ENCODE peak calls at places on chromosomes 1 and 21, in seven cellular contexts. One of them, this sample, is unnamed.

GRCh38 chr1:162359523-162360236 is 17.0 kb downstream of the SPATA46 start:
- DNase-seq in GM23338: no peak
- DNase-seq in GM23248: no peak
- DNase-seq in IMR-90: no peak
- DNase-seq in HCT116: no peak
- DNase-seq in psoas muscle: no peak
- DNase-seq in heart left ventricle: no peak
- DNase-seq in this sample: no peak

GRCh38 chr1:8239039-8239305 is 78.9 kb upstream of the SLC45A1 start:
- DNase-seq in GM23248: peak; percentile 61
- DNase-seq in IMR-90: peak; percentile 58
- DNase-seq in psoas muscle: peak; percentile 58
- DNase-seq in GM23338: peak; percentile 42
- DNase-seq in heart left ventricle: no peak
- DNase-seq in HCT116: peak; percentile 29
- DNase-seq in this sample: no peak

GRCh38 chr1:187408217-187409004 is 579.7 kb downstream of the PLA2G4A start:
- DNase-seq in psoas muscle: no peak
- DNase-seq in GM23338: no peak
- DNase-seq in GM23248: peak; percentile 13
- DNase-seq in heart left ventricle: no peak
- DNase-seq in HCT116: no peak
- DNase-seq in IMR-90: peak; percentile 37
- DNase-seq in this sample: no peak

GRCh38 chr1:112026018-112026417 is 36.5 kb upstream of the KCND3 start:
- DNase-seq in GM23248: peak; percentile 7
- DNase-seq in heart left ventricle: no peak
- DNase-seq in IMR-90: no peak
- DNase-seq in GM23338: no peak
- DNase-seq in HCT116: no peak
- DNase-seq in psoas muscle: no peak
- DNase-seq in this sample: no peak

GRCh38 chr1:81414417-81415087 is 386.2 kb upstream of the ADGRL2 start:
- DNase-seq in GM23248: peak; percentile 68
- DNase-seq in HCT116: peak; percentile 8
- DNase-seq in heart left ventricle: peak; percentile 80
- DNase-seq in psoas muscle: peak; percentile 75
- DNase-seq in GM23338: peak; percentile 83
- DNase-seq in IMR-90: peak; percentile 23
- DNase-seq in this sample: peak; percentile 91

GRCh38 chr1:1422465-1423244 is 1.6 kb upstream of the ANKRD65 start:
- DNase-seq in IMR-90: peak; percentile 50
- DNase-seq in GM23248: peak; percentile 13
- DNase-seq in HCT116: no peak
- DNase-seq in psoas muscle: no peak
- DNase-seq in heart left ventricle: no peak
- DNase-seq in GM23338: peak; percentile 87
- DNase-seq in this sample: no peak

GRCh38 chr1:39412892-39413291 is 78.5 kb upstream of the BMP8A start:
- DNase-seq in IMR-90: no peak
- DNase-seq in HCT116: no peak
- DNase-seq in heart left ventricle: no peak
- DNase-seq in psoas muscle: no peak
- DNase-seq in GM23338: no peak
- DNase-seq in GM23248: no peak
- DNase-seq in this sample: no peak

GRCh38 chr1:160767417-160768294 is 28.3 kb upstream of the LY9 start:
- DNase-seq in HCT116: no peak
- DNase-seq in psoas muscle: no peak
- DNase-seq in GM23338: no peak
- DNase-seq in GM23248: no peak
- DNase-seq in heart left ventricle: no peak
- DNase-seq in IMR-90: no peak
- DNase-seq in this sample: no peak

GRCh38 chr1:53183277-53183990 is 13.2 kb upstream of the CPT2 start:
- DNase-seq in GM23248: peak; percentile 71
- DNase-seq in GM23338: no peak
- DNase-seq in HCT116: no peak
- DNase-seq in heart left ventricle: no peak
- DNase-seq in psoas muscle: no peak
- DNase-seq in IMR-90: peak; percentile 97
- DNase-seq in this sample: peak; percentile 79

GRCh38 chr21:33157303-33157702 is 72.4 kb upstream of the IFNAR2 start:
- DNase-seq in HCT116: no peak
- DNase-seq in heart left ventricle: no peak
- DNase-seq in psoas muscle: no peak
- DNase-seq in GM23248: peak; percentile 23
- DNase-seq in IMR-90: no peak
- DNase-seq in GM23338: peak; percentile 70
- DNase-seq in this sample: no peak

GRCh38 chr1:215188302-215188950 is 105.9 kb downstream of the KCNK2 start:
- DNase-seq in HCT116: no peak
- DNase-seq in GM23248: peak; percentile 43
- DNase-seq in heart left ventricle: no peak
- DNase-seq in psoas muscle: no peak
- DNase-seq in GM23338: no peak
- DNase-seq in IMR-90: peak; percentile 30
- DNase-seq in this sample: no peak

GRCh38 chr1:39105841-39106765 is 80.0 kb downstream of the NDUFS5 start:
- DNase-seq in GM23338: peak; percentile 62
- DNase-seq in heart left ventricle: peak; percentile 72
- DNase-seq in HCT116: no peak
- DNase-seq in IMR-90: no peak
- DNase-seq in GM23248: peak; percentile 67
- DNase-seq in psoas muscle: peak; percentile 70
- DNase-seq in this sample: peak; percentile 80

GRCh38 chr1:80779278-80779677 is 1021.5 kb upstream of the ADGRL2 start:
- DNase-seq in heart left ventricle: no peak
- DNase-seq in GM23338: peak; percentile 29
- DNase-seq in IMR-90: no peak
- DNase-seq in psoas muscle: peak; percentile 37
- DNase-seq in HCT116: no peak
- DNase-seq in GM23248: no peak
- DNase-seq in this sample: no peak

GRCh38 chr1:183215076-183215720 is 29.1 kb downstream of the LAMC2 start:
- DNase-seq in psoas muscle: no peak
- DNase-seq in GM23338: no peak
- DNase-seq in GM23248: no peak
- DNase-seq in IMR-90: no peak
- DNase-seq in heart left ventricle: no peak
- DNase-seq in HCT116: no peak
- DNase-seq in this sample: no peak

GRCh38 chr1:220733090-220733569 is 15.0 kb upstream of the MTARC2 start:
- DNase-seq in heart left ventricle: peak; percentile 82
- DNase-seq in IMR-90: peak; percentile 88
- DNase-seq in psoas muscle: peak; percentile 86
- DNase-seq in GM23248: peak; percentile 95
- DNase-seq in GM23338: peak; percentile 93
- DNase-seq in HCT116: peak; percentile 76
- DNase-seq in this sample: peak; percentile 80

GRCh38 chr1:205591522-205592351 is 40.1 kb downstream of the ELK4 start:
- DNase-seq in heart left ventricle: peak; percentile 82
- DNase-seq in psoas muscle: peak; percentile 91
- DNase-seq in HCT116: peak; percentile 65
- DNase-seq in GM23248: peak; percentile 90
- DNase-seq in IMR-90: peak; percentile 74
- DNase-seq in GM23338: peak; percentile 92
- DNase-seq in this sample: peak; percentile 94

GRCh38 chr1:157202331-157202730 is 64.1 kb upstream of the ETV3 start:
- DNase-seq in heart left ventricle: no peak
- DNase-seq in GM23338: no peak
- DNase-seq in HCT116: no peak
- DNase-seq in IMR-90: no peak
- DNase-seq in GM23248: no peak
- DNase-seq in psoas muscle: no peak
- DNase-seq in this sample: no peak

GRCh38 chr1:28508435-28508754 is 2.6 kb downstream of the RCC1 start:
- DNase-seq in psoas muscle: no peak
- DNase-seq in HCT116: no peak
- DNase-seq in heart left ventricle: no peak
- DNase-seq in IMR-90: no peak
- DNase-seq in GM23248: peak; percentile 41
- DNase-seq in GM23338: no peak
- DNase-seq in this sample: no peak

DNA sequence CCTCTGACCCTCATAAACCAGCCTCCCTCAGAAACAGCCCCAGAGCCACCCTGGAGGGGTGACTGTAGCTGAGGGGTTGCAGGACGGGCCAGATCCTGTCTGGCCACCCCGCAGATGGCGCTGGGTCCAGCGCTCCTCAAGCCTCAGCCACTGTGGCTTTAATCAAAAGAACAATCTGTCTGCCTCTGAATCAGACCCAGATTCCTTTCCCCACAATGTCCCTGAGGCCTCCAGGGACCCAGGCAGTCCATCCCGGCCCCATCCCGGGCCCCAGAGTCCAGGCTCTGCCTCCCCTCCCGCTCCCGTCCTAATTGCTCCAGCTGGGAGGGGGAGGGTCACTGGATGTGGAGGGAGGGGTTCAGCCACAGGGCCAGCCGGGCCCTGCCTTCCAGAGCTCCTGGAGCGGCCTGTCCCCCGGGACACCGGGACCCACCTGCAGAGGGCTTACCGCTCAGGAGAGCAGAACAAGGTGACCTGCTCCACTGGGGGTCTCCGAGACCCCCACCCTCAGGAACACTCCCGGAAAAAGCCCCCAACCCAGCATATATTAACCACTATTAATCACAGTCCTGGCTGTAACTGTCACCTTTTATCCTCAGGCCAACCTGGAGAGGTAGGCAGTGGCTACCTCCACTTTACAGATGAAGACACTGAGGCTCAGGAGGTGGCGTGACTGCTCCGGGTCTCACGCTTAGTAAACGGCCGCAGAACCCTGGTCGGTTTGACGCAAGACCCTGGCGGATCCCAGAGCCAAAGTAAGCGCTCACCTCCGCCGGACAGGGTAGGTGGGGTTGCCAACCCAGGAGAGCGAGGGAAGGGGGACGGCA is 807 bp upstream of the FBLIM1 start:
- DNase-seq in heart left ventricle: peak; percentile 55
- DNase-seq in HCT116: no peak
- DNase-seq in GM23248: peak; percentile 40
- DNase-seq in psoas muscle: no peak
- DNase-seq in GM23338: peak; percentile 77
- DNase-seq in IMR-90: peak; percentile 12
- DNase-seq in this sample: no peak
- H3K4me1 ChIP-seq in heart left ventricle: peaks cover 47% of the 10 kb centered on the region
- H3K4me1 ChIP-seq in HCT116: peaks cover 31% of the 10 kb centered on the region
- H3K4me1 ChIP-seq in GM23248: peaks cover 23% of the 10 kb centered on the region
- H3K4me1 ChIP-seq in psoas muscle: peaks cover 13% of the 10 kb centered on the region
- H3K4me1 ChIP-seq in GM23338: peaks cover 43% of the 10 kb centered on the region
- H3K4me1 ChIP-seq in IMR-90: peaks cover 17% of the 10 kb centered on the region
- H3K4me1 ChIP-seq in this sample: peaks cover 7% of the 10 kb centered on the region

DNA sequence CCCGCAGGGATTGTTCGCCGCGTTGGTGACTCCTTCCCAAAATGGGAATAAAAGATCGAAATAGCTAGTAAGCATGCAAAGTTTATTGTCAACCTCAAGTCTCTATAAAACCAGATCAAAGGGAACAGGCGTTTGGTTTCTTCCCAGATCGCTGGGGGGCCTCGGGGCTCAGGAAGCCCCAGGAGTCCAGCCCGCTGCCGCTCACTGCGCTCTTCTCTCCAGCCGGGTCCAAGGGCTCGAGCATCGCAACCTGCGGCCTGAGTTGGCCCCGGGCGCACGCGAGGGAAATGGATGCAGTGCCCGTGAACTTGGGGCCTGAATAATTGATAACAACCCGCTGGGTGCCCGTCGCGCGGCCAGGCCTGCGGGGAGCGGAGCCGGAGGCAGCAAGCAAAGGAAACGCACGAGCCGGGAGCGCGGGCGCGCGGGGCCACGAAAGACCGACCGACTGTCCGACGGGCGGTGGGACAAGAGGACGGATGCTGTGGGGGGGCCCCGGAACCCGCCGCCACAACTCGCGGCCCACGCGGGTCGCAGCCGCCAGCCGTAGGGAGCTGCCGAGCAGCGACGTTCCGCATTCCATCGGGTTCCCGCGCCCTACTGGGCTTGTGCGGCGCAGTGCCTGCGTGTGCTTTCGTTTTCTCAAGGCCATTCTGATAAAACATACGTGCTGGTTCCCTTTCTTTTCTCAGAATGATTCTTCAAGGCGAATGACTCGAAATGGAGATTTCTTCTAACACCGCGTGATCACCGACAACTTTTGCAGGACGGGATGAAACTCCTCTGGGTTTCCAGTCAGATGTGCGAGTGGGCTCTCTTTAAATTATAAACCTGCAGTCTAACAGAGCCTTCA is 14.0 kb upstream of the ALX3 start:
- DNase-seq in HCT116: no peak
- DNase-seq in IMR-90: peak; percentile 54
- DNase-seq in GM23338: peak; percentile 60
- DNase-seq in heart left ventricle: no peak
- DNase-seq in psoas muscle: peak; percentile 68
- DNase-seq in GM23248: peak; percentile 74
- DNase-seq in this sample: peak; percentile 83
- H3K4me3 ChIP-seq in HCT116: no peak overlapping the region
- H3K4me3 ChIP-seq in IMR-90: peak overlapping the region; percentile 60
- H3K4me3 ChIP-seq in GM23338: peak overlapping the region; percentile 63
- H3K4me3 ChIP-seq in heart left ventricle: peak overlapping the region; percentile 67
- H3K4me3 ChIP-seq in psoas muscle: peak overlapping the region; percentile 78
- H3K4me3 ChIP-seq in GM23248: peak overlapping the region; percentile 68
- H3K4me3 ChIP-seq in this sample: peak overlapping the region; percentile 44

GRCh38 chr1:22245100-22245650 is 102.3 kb upstream of the WNT4 start:
- DNase-seq in GM23248: no peak
- DNase-seq in psoas muscle: no peak
- DNase-seq in heart left ventricle: no peak
- DNase-seq in IMR-90: no peak
- DNase-seq in GM23338: no peak
- DNase-seq in HCT116: no peak
- DNase-seq in this sample: no peak
- H3K27ac ChIP-seq in GM23248: no peak overlapping the region
- H3K27ac ChIP-seq in psoas muscle: no peak overlapping the region
- H3K27ac ChIP-seq in heart left ventricle: no peak overlapping the region
- H3K27ac ChIP-seq in IMR-90: no peak overlapping the region
- H3K27ac ChIP-seq in GM23338: no peak overlapping the region
- H3K27ac ChIP-seq in HCT116: no peak overlapping the region
- H3K27ac ChIP-seq in this sample: no peak overlapping the region

GRCh38 chr1:42962641-42963377 is 4.1 kb upstream of the SLC2A1 start:
- DNase-seq in HCT116: no peak
- DNase-seq in psoas muscle: no peak
- DNase-seq in IMR-90: peak; percentile 73
- DNase-seq in GM23248: peak; percentile 67
- DNase-seq in GM23338: peak; percentile 94
- DNase-seq in heart left ventricle: peak; percentile 66
- DNase-seq in this sample: peak; percentile 66

GRCh38 chr1:42961560-42962091 is 3.0 kb upstream of the SLC2A1 start:
- DNase-seq in heart left ventricle: no peak
- DNase-seq in GM23338: no peak
- DNase-seq in IMR-90: peak; percentile 90
- DNase-seq in psoas muscle: no peak
- DNase-seq in GM23248: no peak
- DNase-seq in HCT116: no peak
- DNase-seq in this sample: no peak

GRCh38 chr1:42963378-42964005 is 4.8 kb upstream of the SLC2A1 start:
- DNase-seq in GM23248: peak; percentile 88
- DNase-seq in IMR-90: peak; percentile 97
- DNase-seq in heart left ventricle: no peak
- DNase-seq in GM23338: no peak
- DNase-seq in HCT116: no peak
- DNase-seq in psoas muscle: no peak
- DNase-seq in this sample: no peak

GRCh38 chr1:42958488-42959317 is at the start of gene SLC2A1:
- DNase-seq in HCT116: peak; percentile 89
- DNase-seq in GM23248: peak; percentile 97
- DNase-seq in IMR-90: peak; percentile 94
- DNase-seq in GM23338: peak; percentile 96
- DNase-seq in psoas muscle: peak; percentile 91
- DNase-seq in heart left ventricle: peak; percentile 93
- DNase-seq in this sample: peak; percentile 96

GRCh38 chr1:42960693-42961559 is 2.3 kb upstream of the SLC2A1 start:
- DNase-seq in HCT116: no peak
- DNase-seq in IMR-90: no peak
- DNase-seq in heart left ventricle: no peak
- DNase-seq in psoas muscle: no peak
- DNase-seq in GM23338: no peak
- DNase-seq in GM23248: no peak
- DNase-seq in this sample: no peak
- H3K4me1 ChIP-seq in HCT116: peaks cover 71% of the 10 kb centered on the region
- H3K4me1 ChIP-seq in IMR-90: peaks cover 30% of the 10 kb centered on the region
- H3K4me1 ChIP-seq in heart left ventricle: peaks cover 18% of the 10 kb centered on the region
- H3K4me1 ChIP-seq in psoas muscle: peaks cover 7% of the 10 kb centered on the region
- H3K4me1 ChIP-seq in GM23338: peaks cover 55% of the 10 kb centered on the region
- H3K4me1 ChIP-seq in GM23248: peaks cover 32% of the 10 kb centered on the region
- H3K4me1 ChIP-seq in this sample: no peaks in the 10 kb centered on the region

This sample was measured in right cardiac atrium.